ENCODE peak calls at places on chromosome 11, in seven cellular contexts. P is C1 segment of cervical spinal cord; Y is fibroblast of villous mesenchyme; S is astrocyte; O is stomach; K is activated gamma-delta T cell treated with anti-CD3 and anti-CD28 coated beads, Interleukin-2, amount 50 U/mL, for 16 hours; H is lower lobe of right lung. F is an unnamed sample.

GRCh38 chr11:102613455-102613854 is 11.7 kb downstream of the MMP20 start:
- DNase-seq in Y (no peak), H (no peak), O (no peak), K (no peak), P (no peak), S (no peak), F (no peak)

GRCh38 chr11:87173185-87174039 is 135.7 kb downstream of the TMEM135 start:
- DNase-seq in O (no peak), Y (peak), K (no peak), P (no peak), H (no peak), S (peak), F (no peak)

GRCh38 chr11:126547161-126547560 is 191.7 kb downstream of the ST3GAL4 start:
- DNase-seq in H (no peak), O (no peak), S (peak), K (no peak), P (no peak), Y (peak), F (no peak)

GRCh38 chr11:61701298-61701993 is 21.3 kb downstream of the DAGLA start:
- DNase-seq in O (no peak), H (no peak), Y (peak), P (no peak), K (no peak), S (no peak), F (no peak)

GRCh38 chr11:8290122-8290810 is 26.6 kb upstream of the LMO1 start:
- DNase-seq in H (no peak), O (no peak), S (no peak), P (no peak), K (no peak), Y (no peak), F (no peak)

GRCh38 chr11:106456651-106457050 is 379.2 kb downstream of the AASDHPPT start:
- DNase-seq in K (no peak), H (no peak), P (no peak), O (no peak), S (peak), Y (no peak), F (no peak)

GRCh38 chr11:13216019-13217006 is 61.3 kb upstream of the BMAL1 start:
- DNase-seq in H (no peak), P (no peak), K (no peak), Y (peak), O (no peak), S (peak), F (no peak)

GRCh38 chr11:26254378-26254777 is 77.6 kb upstream of the ANO3 start:
- DNase-seq in K (no peak), P (no peak), S (no peak), O (no peak), H (no peak), Y (no peak), F (no peak)

GRCh38 chr11:130612291-130612802 is 163.9 kb downstream of the ADAMTS15 start:
- DNase-seq in S (peak), Y (peak), K (no peak), H (no peak), O (no peak), P (no peak), F (no peak)

GRCh38 chr11:1546536-1547466 is 25.3 kb downstream of the DUSP8 start:
- DNase-seq in Y (peak), O (peak), P (peak), K (no peak), H (no peak), S (no peak), F (no peak)

GRCh38 chr11:60847281-60847680 is 5.4 kb downstream of the CCDC86 start:
- DNase-seq in P (no peak), S (no peak), O (no peak), K (no peak), Y (no peak), H (no peak), F (no peak)

GRCh38 chr11:68440254-68440653 is 20.3 kb upstream of the PPP6R3 start:
- DNase-seq in H (no peak), O (no peak), K (no peak), Y (peak), S (no peak), P (no peak), F (no peak)

GRCh38 chr11:2804189-2804588 is 81.4 kb downstream of the CDKN1C start:
- DNase-seq in H (peak), S (no peak), O (no peak), P (no peak), Y (no peak), K (no peak), F (no peak)

GRCh38 chr11:7332451-7332850 is 80.7 kb downstream of the SYT9 start:
- DNase-seq in K (no peak), Y (no peak), O (no peak), S (no peak), H (no peak), P (no peak), F (no peak)

GRCh38 chr11:107157809-107158187 is 139.5 kb upstream of the GUCY1A2 start:
- DNase-seq in P (no peak), S (peak), O (no peak), H (no peak), K (no peak), Y (no peak), F (no peak)